ENCODE peak calls at places on chromosomes 3 and 15, in four cellular contexts. Z is tibial nerve, Y is IMR-90, P is cardiac muscle cell. A is an unnamed sample. For H3K36me3, the result is how much of the 10 kb centered on the place peaks cover.

GRCh38 chr3:195911041-195911945 is 2.9 kb upstream of the TNK2 start:
- DNase-seq in P (no peak), Z (no peak), Y (no peak), A (no peak)

GRCh38 chr3:141368062-141368924 is at the start of gene ZBTB38:
- DNase-seq in Y (peak), Z (peak), P (peak), A (peak)

GRCh38 chr3:23612296-23612891 is 193.4 kb upstream of the UBE2E1 start:
- DNase-seq in P (peak), Z (no peak), Y (peak), A (no peak)

GRCh38 chr3:182702216-182702615 is 91.1 kb upstream of the ATP11B start:
- DNase-seq in Y (no peak), Z (no peak), P (no peak), A (no peak)

GRCh38 chr3:17433866-17434265 is 308.6 kb downstream of the TBC1D5 start:
- DNase-seq in Z (no peak), P (no peak), Y (no peak), A (no peak)

GRCh38 chr15:90221251-90221900 is 12.4 kb downstream of the CIB1 start:
- DNase-seq in P (peak), Y (peak), Z (peak), A (peak)

GRCh38 chr3:11548721-11549131 is 95.0 kb downstream of the VGLL4 start:
- DNase-seq in Z (no peak), Y (peak), P (peak), A (peak)

GRCh38 chr15:90955911-90956310 is 1.2 kb downstream of the RCCD1 start:
- DNase-seq in Y (no peak), Z (no peak), P (no peak), A (no peak)

GRCh38 chr3:192063570-192063969 is 602.6 kb downstream of the PYDC2 start:
- DNase-seq in Z (no peak), P (peak), Y (peak), A (peak)

GRCh38 chr3:122920986-122921385 is 106.6 kb downstream of the SEMA5B start:
- DNase-seq in P (no peak), Y (no peak), Z (no peak), A (no peak)

GRCh38 chr3:22960326-22960984 is 242.7 kb upstream of the UBE2E2 start:
- DNase-seq in P (peak), Z (peak), Y (peak), A (no peak)

GRCh38 chr3:57048728-57049127 is 11.7 kb upstream of the SPATA12 start:
- DNase-seq in Y (no peak), Z (no peak), P (no peak), A (no peak)

GRCh38 chr3:156892701-156893100 is 66.5 kb downstream of the LEKR1 start:
- DNase-seq in Z (no peak), P (peak), Y (peak), A (no peak)

GRCh38 chr3:41888368-41889076 is 73.4 kb downstream of the ULK4 start:
- DNase-seq in Y (no peak), P (no peak), Z (no peak), A (peak)

GRCh38 chr15:28185148-28185895 is 86.2 kb upstream of the OCA2 start:
- DNase-seq in Z (no peak), Y (no peak), P (no peak), A (no peak)

GRCh38 chr15:89116404-89116803 is 28.1 kb downstream of the ABHD2 start:
- DNase-seq in Y (peak), P (no peak), Z (no peak), A (no peak)

GRCh38 chr3:38541800-38542199 is 45.7 kb downstream of the EXOG start:
- DNase-seq in P (peak), Y (no peak), Z (no peak), A (no peak)

GRCh38 chr3:18946524-18946923 is 201.8 kb upstream of the KCNH8 start:
- DNase-seq in Z (no peak), P (no peak), Y (no peak), A (no peak)

GRCh38 chr3:109977903-109978302 is 640.6 kb upstream of the DPPA4 start:
- DNase-seq in P (no peak), Z (no peak), Y (no peak), A (no peak)

GRCh38 chr3:55467099-55467498 is 20.0 kb downstream of the WNT5A start:
- DNase-seq in Y (peak), Z (no peak), P (peak), A (no peak)

GRCh38 chr3:162332344-162332743 is 835.7 kb downstream of the OTOL1 start:
- DNase-seq in P (no peak), Y (no peak), Z (no peak), A (no peak)

GRCh38 chr3:153439780-153440179 is 277.8 kb downstream of the RAP2B start:
- DNase-seq in P (no peak), Z (no peak), Y (peak), A (no peak)

GRCh38 chr3:173690542-173690941 is 293.0 kb downstream of the NLGN1 start:
- DNase-seq in Z (no peak), Y (peak), P (no peak), A (no peak)

GRCh38 chr3:116614795-116615362 is 94.7 kb upstream of the TUSC7 start:
- DNase-seq in P (peak), Z (no peak), Y (peak), A (peak)

GRCh38 chr3:5276953-5277352 is 89.4 kb downstream of the EDEM1 start:
- DNase-seq in Z (no peak), Y (no peak), P (no peak), A (no peak)

GRCh38 chr15:90126457-90127435 is 24.5 kb upstream of the IDH2 start:
- DNase-seq in Y (no peak), P (no peak), Z (no peak), A (peak)

GRCh38 chr15:100623301-100623700 is 20.9 kb downstream of the ASB7 start:
- DNase-seq in Z (no peak), Y (no peak), P (peak), A (no peak)

GRCh38 chr3:183178833-183179549 is 16.5 kb upstream of the LAMP3 start:
- DNase-seq in Y (no peak), Z (no peak), P (peak), A (peak)

GRCh38 chr3:7388026-7388425 is 527.1 kb downstream of the GRM7 start:
- DNase-seq in Y (no peak), Z (no peak), P (no peak), A (no peak)

GRCh38 chr15:46315540-46315939 is 680.7 kb downstream of the SQOR start:
- DNase-seq in Y (no peak), P (no peak), Z (no peak), A (no peak)

GRCh38 chr3:177196473-177197040 is 725 bp downstream of the TBL1XR1 start:
- DNase-seq in P (peak), Y (peak), Z (no peak), A (peak)

GRCh38 chr3:97996988-97997387 is 24.8 kb upstream of the RIOX2 start:
- DNase-seq in Y (no peak), P (no peak), Z (no peak), A (no peak)

GRCh38 chr3:81451611-81452010 is 309.8 kb downstream of the GBE1 start:
- DNase-seq in Y (no peak), Z (no peak), P (peak), A (no peak)

GRCh38 chr3:150370129-150370602 is 37.9 kb upstream of the TSC22D2 start:
- DNase-seq in Y (peak), Z (no peak), P (peak), A (peak)

GRCh38 chr3:54193093-54193492 is 70.7 kb downstream of the CACNA2D3 start:
- DNase-seq in Y (no peak), Z (no peak), P (no peak), A (no peak)

GRCh38 chr3:50806806-50807205 is 132.1 kb downstream of the DOCK3 start:
- DNase-seq in Z (no peak), Y (no peak), P (no peak), A (no peak)

GRCh38 chr15:100941536-100941935 is 22.4 kb downstream of the LRRK1 start:
- DNase-seq in P (no peak), Y (no peak), Z (no peak), A (no peak)

GRCh38 chr15:75661041-75661778 is 13.5 kb downstream of the SNX33 start:
- DNase-seq in P (peak), Z (peak), Y (peak), A (peak)

GRCh38 chr3:97698691-97699090 is 65.9 kb upstream of the ARL6 start:
- DNase-seq in P (no peak), Y (no peak), Z (no peak), A (no peak)

DNA sequence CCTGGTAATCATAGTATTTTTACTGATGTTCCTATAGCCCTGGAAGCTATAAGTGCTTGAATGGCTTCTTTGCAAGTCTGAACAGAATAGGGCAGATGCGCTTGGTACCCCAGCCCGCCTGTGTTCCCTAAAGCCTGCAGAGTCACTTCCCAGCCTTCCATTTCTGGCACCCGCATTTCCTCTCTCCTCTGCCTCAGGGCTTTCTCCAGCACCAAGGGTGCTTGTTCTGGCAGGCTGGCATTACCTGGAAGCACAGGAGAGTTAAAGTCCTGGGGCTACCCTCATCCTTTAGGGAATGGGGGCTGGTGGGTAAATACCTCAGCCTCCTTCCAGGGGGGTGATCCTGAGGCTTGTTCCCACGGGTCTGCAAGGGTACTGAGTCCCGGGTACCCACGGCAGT is 7.4 kb upstream of the CHRNA3 start:
- DNase-seq in Z (no peak), P (no peak), Y (no peak), A (no peak)
- H3K36me3 ChIP-seq in Z (under half), P (under half), Y (under half), A (under half)

GRCh38 chr3:52124766-52125165 is 29.5 kb downstream of the POC1A start:
- DNase-seq in Y (no peak), Z (no peak), P (no peak), A (no peak)
- H3K36me3 ChIP-seq in Y (under half), Z (under half), P (under half), A (under half)

DNA sequence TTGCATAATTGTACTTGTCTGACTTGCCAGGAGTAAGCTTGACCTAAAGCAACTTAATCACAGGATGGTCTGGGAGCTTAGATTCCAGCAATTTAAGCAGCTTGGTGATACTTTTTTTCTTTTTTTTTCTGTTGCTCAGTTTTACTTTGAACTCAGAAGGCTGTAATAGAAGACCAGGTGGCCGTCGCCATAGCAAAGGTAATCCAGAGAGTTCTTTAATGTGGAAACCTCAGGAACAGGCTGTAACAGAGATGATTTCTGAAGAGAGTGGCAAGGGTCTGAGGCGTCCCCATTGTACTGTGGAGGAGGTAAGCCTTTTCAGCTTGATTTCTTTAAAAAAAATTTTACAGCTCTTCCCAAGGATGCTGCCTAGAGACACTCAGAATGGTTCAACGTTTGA is 20.1 kb downstream of the SENP2 start:
- DNase-seq in Y (no peak), P (no peak), Z (no peak), A (no peak)
- H3K36me3 ChIP-seq in Y (under half), P (under half), Z (under half), A (under half)

DNA sequence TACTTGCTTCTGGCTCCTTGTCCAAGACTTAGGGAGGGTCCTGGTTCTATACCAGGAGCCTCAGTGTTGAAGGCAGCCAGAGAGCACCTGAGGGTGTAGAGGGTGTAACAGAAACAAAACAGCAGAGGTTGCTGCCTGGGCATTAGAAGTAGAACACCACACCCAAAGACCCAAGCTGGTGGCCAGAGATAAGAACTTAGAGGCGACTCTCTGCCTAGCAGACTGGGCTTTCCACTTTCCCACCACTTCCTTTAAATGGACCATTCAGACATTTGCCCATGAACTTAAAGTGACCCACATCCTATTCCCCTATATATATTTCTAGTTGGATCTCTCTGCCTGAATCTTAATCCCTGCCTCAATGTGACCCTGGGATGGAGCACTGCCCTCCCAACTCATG is 189.8 kb downstream of the KLF13 start:
- DNase-seq in Z (no peak), P (no peak), Y (no peak), A (no peak)
- H3K36me3 ChIP-seq in Z (under half), P (under half), Y (under half), A (under half)

GRCh38 chr3:73399666-73400253 is 225.0 kb downstream of the PDZRN3 start:
- DNase-seq in P (no peak), Y (no peak), Z (no peak), A (no peak)
- H3K36me3 ChIP-seq in P (under half), Y (under half), Z (under half), A (under half)

GRCh38 chr15:43067717-43068461 is 37.9 kb downstream of the UBR1 start:
- DNase-seq in P (peak), Z (no peak), Y (peak), A (peak)
- H3K36me3 ChIP-seq in P (under half), Z (under half), Y (under half), A (under half)

GRCh38 chr15:38524156-38524555 is 40.5 kb downstream of the RASGRP1 start:
- DNase-seq in Z (no peak), Y (peak), P (peak), A (no peak)
- H3K36me3 ChIP-seq in Z (under half), Y (under half), P (under half), A (under half)

A was measured in H7.